ENCODE peak calls at places on chromosomes 11 and 22, in nine cellular contexts. I, D, F, B, M, X, R, O and W are unnamed samples.

GRCh38 chr11:68120212-68121066 is 749 bp downstream of the CHKA start:
- DNase-seq in X (no peak), R (peak; percentile 58), M (no peak), D (peak; percentile 56), O (no peak), F (no peak), B (no peak), I (peak; percentile 38), W (peak; percentile 63)

GRCh38 chr11:96186806-96187205 is 156.2 kb downstream of the MAML2 start:
- DNase-seq in B (no peak), O (no peak), R (no peak), F (no peak), D (no peak), M (no peak), I (no peak), X (no peak), W (no peak)

GRCh38 chr11:117916956-117917355 is 12.2 kb downstream of the TMPRSS13 start:
- DNase-seq in X (no peak), R (no peak), M (no peak), I (no peak), D (no peak), O (no peak), B (no peak), F (no peak), W (no peak)

GRCh38 chr11:65594991-65595920 is at the start of gene KCNK7:
- DNase-seq in B (no peak), I (no peak), O (no peak), X (no peak), F (no peak), R (no peak), D (no peak), M (no peak), W (no peak)

GRCh38 chr11:32172771-32173170 is 81.9 kb downstream of the RCN1 start:
- DNase-seq in B (no peak), X (no peak), O (peak; percentile 29), F (no peak), I (peak; percentile 3), D (no peak), R (no peak), M (no peak), W (no peak)

GRCh38 chr11:10646005-10646404 is 47.5 kb downstream of the IRAG1 start:
- DNase-seq in O (no peak), D (peak; percentile 39), B (no peak), R (no peak), I (no peak), X (no peak), F (no peak), M (no peak), W (no peak)

GRCh38 chr11:70314730-70315129 is 44.2 kb downstream of the PPFIA1 start:
- DNase-seq in B (peak; percentile 81), X (no peak), D (no peak), I (no peak), M (no peak), F (no peak), R (no peak), O (no peak), W (no peak)

GRCh38 chr11:116793476-116794096 is 1.9 kb upstream of the APOA5 start:
- DNase-seq in I (peak; percentile 24), B (no peak), O (no peak), F (no peak), D (no peak), M (no peak), R (no peak), X (peak; percentile 23), W (no peak)

GRCh38 chr22:17785185-17786184 is 11.2 kb upstream of the BID start:
- DNase-seq in D (peak; percentile 62), R (peak; percentile 42), F (no peak), O (no peak), B (no peak), M (peak; percentile 67), X (peak; percentile 67), I (no peak), W (peak; percentile 69)

GRCh38 chr11:76658231-76658630 is 12.3 kb downstream of the LRRC32 start:
- DNase-seq in R (no peak), O (no peak), B (no peak), I (no peak), F (no peak), X (no peak), D (no peak), M (no peak), W (no peak)

GRCh38 chr11:44989831-44990566 is 39.3 kb upstream of the TP53I11 start:
- DNase-seq in B (no peak), D (peak; percentile 84), I (no peak), F (no peak), M (no peak), R (no peak), X (no peak), O (no peak), W (no peak)

GRCh38 chr11:128908391-128909246 is 17.5 kb downstream of the KCNJ5 start:
- DNase-seq in I (peak; percentile 48), X (peak; percentile 12), M (no peak), B (no peak), R (peak; percentile 79), D (peak; percentile 72), O (peak; percentile 45), F (no peak), W (no peak)

GRCh38 chr22:37416806-37417205 is 10.5 kb downstream of the ELFN2 start:
- DNase-seq in O (no peak), I (no peak), R (no peak), X (no peak), B (no peak), F (no peak), M (no peak), D (no peak), W (peak; percentile 54)

GRCh38 chr11:73072935-73073481 is 69.1 kb downstream of the FCHSD2 start:
- DNase-seq in B (no peak), F (no peak), O (peak; percentile 30), M (no peak), D (no peak), X (peak; percentile 75), R (peak; percentile 41), I (peak; percentile 31), W (no peak)